ENCODE peak calls at places on chromosomes 13 and 19, in eight cellular contexts. A is left ventricle myocardium inferior; N is stomach; U is transverse colon; L is brain microvascular endothelial cell; J is HEK293T; Z is mucosa of descending colon; D is activated naive CD8-positive, alpha-beta T cell treated with anti-CD3 and anti-CD28 coated beads, Interleukin-2, amount 50 U/mL, for 24 hours. X is an unnamed sample.
A peak's percentile ranks its signal among the peaks of the same experiment; 100 is the strongest.

GRCh38 chr19:57171551-57172081 is 4.3 kb upstream of the DUXA start:
- DNase-seq in J (peak; percentile 54), A (peak; percentile 31), L (peak; percentile 28), N (no peak), D (no peak), Z (peak; percentile 31), U (peak; percentile 10), X (peak; percentile 10)

GRCh38 chr19:57302020-57302465 is 18.2 kb upstream of the ZNF543 start:
- DNase-seq in Z (no peak), D (no peak), J (no peak), L (peak; percentile 93), N (no peak), U (no peak), A (no peak), X (no peak)

GRCh38 chr13:33312150-33312908 is 26.8 kb upstream of the STARD13 start:
- DNase-seq in L (peak; percentile 4), U (no peak), J (no peak), Z (no peak), N (no peak), A (no peak), D (no peak), X (no peak)

GRCh38 chr19:50983625-50984292 is at the start of gene KLK7:
- DNase-seq in D (no peak), N (no peak), Z (no peak), A (no peak), J (no peak), L (no peak), U (no peak), X (no peak)

GRCh38 chr13:25286308-25286968 is 850 bp downstream of the MTMR6 start:
- DNase-seq in L (peak; percentile 47), Z (no peak), J (peak; percentile 21), A (no peak), N (no peak), U (peak; percentile 44), D (peak; percentile 36), X (peak; percentile 24)

GRCh38 chr19:5314907-5315298 is 25.7 kb downstream of the PTPRS start:
- DNase-seq in Z (no peak), J (no peak), D (no peak), U (no peak), A (no peak), L (no peak), N (no peak), X (no peak)

GRCh38 chr19:37362733-37363132 is 8.2 kb upstream of the ZNF527 start:
- DNase-seq in J (no peak), D (no peak), U (no peak), Z (no peak), N (no peak), A (no peak), L (no peak), X (no peak)

GRCh38 chr19:58350001-58350801 is 3.1 kb downstream of the A1BG start:
- DNase-seq in A (no peak), N (no peak), U (no peak), Z (no peak), D (no peak), L (no peak), J (no peak), X (no peak)

GRCh38 chr13:20772401-20773131 is 1.2 kb downstream of the EEF1AKMT1 start:
- DNase-seq in J (no peak), D (peak; percentile 7), L (no peak), Z (no peak), U (no peak), A (no peak), N (no peak), X (no peak)

GRCh38 chr13:32902898-32903297 is 113.3 kb upstream of the KL start:
- DNase-seq in D (no peak), L (no peak), Z (peak; percentile 59), A (peak; percentile 85), N (peak; percentile 44), U (peak; percentile 34), J (no peak), X (no peak)

GRCh38 chr13:76349700-76350099 is 536.5 kb downstream of the KCTD12 start:
- DNase-seq in L (peak; percentile 12), A (no peak), D (no peak), U (no peak), N (no peak), Z (no peak), J (no peak), X (no peak)

GRCh38 chr19:8113017-8113416 is 36.4 kb downstream of the FBN3 start:
- DNase-seq in U (no peak), N (no peak), L (no peak), J (no peak), Z (no peak), D (no peak), A (no peak), X (no peak)

GRCh38 chr13:37769078-37769477 is 100.5 kb downstream of the TRPC4 start:
- DNase-seq in U (no peak), A (no peak), D (no peak), L (no peak), N (no peak), J (no peak), Z (no peak), X (no peak)

GRCh38 chr13:27793377-27794074 is 1.2 kb downstream of the GSX1 start:
- DNase-seq in A (no peak), J (no peak), D (no peak), Z (no peak), L (no peak), U (no peak), N (no peak), X (no peak)

GRCh38 chr19:21698215-21698614 is 69.2 kb downstream of the ZNF100 start:
- DNase-seq in L (no peak), N (no peak), D (no peak), J (no peak), A (no peak), Z (no peak), U (no peak), X (no peak)

GRCh38 chr13:77330009-77330471 is 3.1 kb upstream of the MYCBP2 start:
- DNase-seq in U (no peak), J (no peak), A (no peak), Z (no peak), N (no peak), D (no peak), L (no peak), X (no peak)

GRCh38 chr19:17210296-17210695 is 4.9 kb upstream of the USE1 start:
- DNase-seq in U (no peak), L (no peak), A (no peak), J (no peak), D (no peak), N (no peak), Z (no peak), X (no peak)

GRCh38 chr13:113856716-113857065 is 7.2 kb downstream of the GAS6 start:
- DNase-seq in Z (peak; percentile 60), A (no peak), U (peak; percentile 55), D (no peak), L (no peak), N (peak; percentile 57), J (no peak), X (no peak)

GRCh38 chr13:89687066-89687465 is 1660.4 kb upstream of the MIR17HG start:
- DNase-seq in Z (no peak), A (no peak), U (no peak), N (no peak), L (no peak), J (no peak), D (no peak), X (no peak)

GRCh38 chr19:15337202-15337601 is 4.9 kb upstream of the BRD4 start:
- DNase-seq in A (no peak), D (no peak), U (no peak), Z (no peak), J (no peak), N (no peak), L (peak; percentile 42), X (no peak)

GRCh38 chr19:43532571-43532961 is 422 bp upstream of the ZNF575 start:
- DNase-seq in Z (peak; percentile 81), N (peak; percentile 73), D (no peak), A (no peak), L (no peak), U (peak; percentile 82), J (no peak), X (peak; percentile 84)

GRCh38 chr19:12478234-12478941 is 6.2 kb downstream of the ZNF709 start:
- DNase-seq in U (peak; percentile 42), D (no peak), L (no peak), Z (peak; percentile 36), J (no peak), N (no peak), A (no peak), X (peak; percentile 29)

GRCh38 chr13:27450921-27451461 is 627 bp upstream of the MTIF3 start:
- DNase-seq in J (peak; percentile 31), L (peak; percentile 12), Z (peak; percentile 76), D (peak; percentile 47), U (peak; percentile 49), A (peak; percentile 42), N (peak; percentile 53), X (peak; percentile 37)

GRCh38 chr13:106536244-106537034 is 977 bp upstream of the EFNB2 start:
- DNase-seq in U (peak; percentile 93), N (peak; percentile 93), Z (peak; percentile 95), D (peak; percentile 93), J (peak; percentile 57), A (peak; percentile 90), L (peak; percentile 81), X (peak; percentile 87)

GRCh38 chr13:74683411-74683810 is 549.2 kb upstream of the KLF12 start:
- DNase-seq in L (no peak), A (no peak), U (no peak), J (no peak), N (no peak), D (no peak), Z (no peak), X (peak; percentile 8)

GRCh38 chr13:99228737-99229691 is 28.4 kb downstream of the UBAC2 start:
- DNase-seq in L (peak; percentile 46), U (no peak), J (no peak), D (no peak), A (no peak), N (no peak), Z (no peak), X (no peak)

GRCh38 chr19:31301306-31301980 is 47.8 kb downstream of the TSHZ3 start:
- DNase-seq in N (no peak), J (no peak), D (no peak), A (no peak), U (no peak), L (no peak), Z (no peak), X (no peak)

GRCh38 chr19:31139871-31140505 is 209.2 kb downstream of the TSHZ3 start:
- DNase-seq in D (no peak), Z (no peak), J (no peak), N (no peak), U (no peak), A (no peak), L (peak; percentile 85), X (no peak)

GRCh38 chr13:110799246-110800236 is 86.0 kb downstream of the ING1 start:
- DNase-seq in J (no peak), N (no peak), U (no peak), L (peak; percentile 39), A (no peak), Z (no peak), D (no peak), X (no peak)

GRCh38 chr13:26133851-26134250 is 82.0 kb upstream of the SHISA2 start:
- DNase-seq in N (no peak), A (no peak), L (no peak), U (no peak), J (no peak), D (no peak), Z (no peak), X (no peak)

X was measured in prostate gland.